ENCODE peak calls at places on chromosomes 2 and 18, in seven cellular contexts. P is SK-N-SH, H is HepG2, F is H1, S is GM12878, U is GM12892, T is K562. L is an unnamed sample.

GRCh38 chr2:231452799-231453508 is 11.3 kb downstream of the NCL start:
- DNase-seq in P (no peak), H (peak), F (peak), S (no peak), U (no peak), T (no peak), L (no peak)

GRCh38 chr2:68426885-68427579 is 40.1 kb downstream of the FBXO48 start:
- DNase-seq in P (no peak), H (no peak), F (no peak), S (no peak), U (no peak), T (no peak), L (no peak)

GRCh38 chr2:181656450-181657261 is at the start of gene CERKL:
- DNase-seq in P (peak), H (no peak), F (peak), S (no peak), U (peak), T (no peak), L (peak)

GRCh38 chr2:107062599-107063196 is 176.7 kb upstream of the ST6GAL2 start:
- DNase-seq in P (no peak), H (peak), F (no peak), S (no peak), U (no peak), T (no peak), L (no peak)

GRCh38 chr2:106991866-106992265 is 105.9 kb upstream of the ST6GAL2 start:
- DNase-seq in P (no peak), H (no peak), F (no peak), S (no peak), U (no peak), T (no peak), L (no peak)

GRCh38 chr18:22987547-22988182 is 54.5 kb downstream of the RBBP8 start:
- DNase-seq in P (no peak), H (no peak), F (no peak), S (no peak), U (no peak), T (no peak), L (no peak)

GRCh38 chr2:224257176-224257575 is 144.7 kb downstream of the FAM124B start:
- DNase-seq in P (no peak), H (no peak), F (no peak), S (no peak), U (no peak), T (no peak), L (no peak)

GRCh38 chr18:3441290-3441689 is 8.7 kb upstream of the TGIF1 start:
- DNase-seq in P (peak), H (peak), F (no peak), S (no peak), U (no peak), T (no peak), L (no peak)

GRCh38 chr2:55441280-55441892 is 21.7 kb upstream of the CCDC88A start:
- DNase-seq in P (no peak), H (no peak), F (no peak), S (no peak), U (no peak), T (peak), L (no peak)

GRCh38 chr2:88038263-88039105 is 17.1 kb downstream of the KRCC1 start:
- DNase-seq in P (no peak), H (peak), F (no peak), S (no peak), U (no peak), T (no peak), L (no peak)

GRCh38 chr2:121898483-121898882 is 143.0 kb downstream of the TSN start:
- DNase-seq in P (no peak), H (no peak), F (no peak), S (no peak), U (no peak), T (no peak), L (no peak)

GRCh38 chr2:128492966-128493811 is 174.5 kb upstream of the HS6ST1 start:
- DNase-seq in P (no peak), H (no peak), F (peak), S (no peak), U (no peak), T (peak), L (no peak)

GRCh38 chr2:29573602-29574001 is 347.8 kb downstream of the ALK start:
- DNase-seq in P (no peak), H (no peak), F (no peak), S (no peak), U (no peak), T (no peak), L (no peak)

GRCh38 chr18:58748899-58749595 is 77.8 kb downstream of the MALT1 start:
- DNase-seq in P (no peak), H (no peak), F (no peak), S (no peak), U (no peak), T (no peak), L (no peak)

GRCh38 chr18:76452357-76452756 is 42.7 kb downstream of the ZNF516 start:
- DNase-seq in P (no peak), H (no peak), F (no peak), S (no peak), U (no peak), T (no peak), L (no peak)
- TF ChIP-seq TAF1 in P (no peak), H (no peak), F (no peak), S (no peak), U (no peak), T (no peak), L (no peak)

GRCh38 chr18:6058941-6059340 is 163.6 kb upstream of the TMEM200C start:
- DNase-seq in P (no peak), H (peak), F (no peak), S (no peak), U (no peak), T (no peak), L (no peak)
- TF ChIP-seq TAF1 in P (no peak), H (no peak), F (no peak), S (no peak), U (no peak), T (no peak), L (no peak)

GRCh38 chr2:216687646-216688045 is 7.7 kb downstream of the IGFBP5 start:
- DNase-seq in P (no peak), H (peak), F (peak), S (no peak), U (no peak), T (peak), L (no peak)
- TF ChIP-seq TAF1 in P (no peak), H (no peak), F (no peak), S (no peak), U (no peak), T (no peak), L (no peak)

DNA sequence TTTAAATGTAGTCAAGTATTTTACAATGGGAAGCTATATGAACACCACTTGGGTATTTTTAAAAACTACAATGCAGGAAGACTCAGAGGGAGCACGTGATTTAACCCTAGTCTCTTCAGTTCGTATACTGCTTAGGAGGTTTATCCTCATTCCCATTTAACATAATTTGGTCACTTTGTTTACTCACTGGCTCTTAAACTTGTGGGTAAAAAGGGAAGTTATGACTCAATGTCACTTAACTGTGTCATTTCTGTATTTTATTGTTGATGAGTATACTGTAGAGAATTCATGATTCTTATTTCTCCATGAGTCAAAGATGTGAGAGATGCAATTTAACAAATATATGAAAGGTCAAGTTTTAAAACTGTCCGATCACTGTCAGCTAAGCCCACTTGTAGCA is 48.2 kb downstream of the SLC66A3 start:
- DNase-seq in P (no peak), H (no peak), F (no peak), S (peak), U (no peak), T (no peak), L (no peak)
- TF ChIP-seq TAF1 in P (no peak), H (no peak), F (no peak), S (no peak), U (no peak), T (no peak), L (no peak)

DNA sequence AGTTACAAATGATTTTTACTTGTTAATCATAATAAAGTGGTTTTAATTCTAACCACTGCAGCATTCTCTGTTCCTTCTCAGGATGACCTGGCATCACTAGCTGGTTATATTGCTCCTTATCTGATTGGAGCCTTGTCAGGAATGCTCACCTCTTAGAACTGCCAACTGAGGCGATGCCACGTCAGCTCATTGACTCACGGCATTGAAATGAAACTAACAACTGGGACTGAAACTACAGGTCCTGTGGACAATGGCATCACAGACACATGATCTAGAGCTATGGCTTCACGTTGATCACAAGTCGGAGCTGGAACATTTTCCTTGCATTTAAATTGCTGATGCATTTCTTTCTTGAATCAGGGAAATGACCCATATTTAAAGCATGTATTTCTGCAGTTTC is 54.9 kb upstream of the MAP2 start:
- DNase-seq in P (no peak), H (peak), F (no peak), S (peak), U (no peak), T (no peak), L (no peak)
- TF ChIP-seq TAF1 in P (no peak), H (no peak), F (no peak), S (no peak), U (no peak), T (no peak), L (no peak)

L was measured in GM12891.